ENCODE peak calls at places on chromosomes 1 and 21, in five cellular contexts. K is hepatic stellate cell; L is activated CD4-positive, alpha-beta T cell treated with anti-CD3 and anti-CD28 coated beads for 24 hours; Y is HS-5; Z is A673. X is an unnamed sample.

GRCh38 chr1:112575154-112575804 is 43.7 kb downstream of the ST7L start:
- DNase-seq in L (no peak), Z (peak), Y (peak), K (peak), X (no peak)

GRCh38 chr1:33623811-33624210 is 151.4 kb downstream of the ZSCAN20 start:
- DNase-seq in Y (no peak), L (no peak), K (no peak), Z (no peak), X (no peak)

GRCh38 chr1:180365039-180365438 is 135.0 kb downstream of the LHX4 start:
- DNase-seq in Z (peak), Y (no peak), L (no peak), K (no peak), X (peak)

GRCh38 chr1:110318046-110318445 is 21.1 kb upstream of the RBM15 start:
- DNase-seq in L (no peak), K (no peak), Y (no peak), Z (no peak), X (no peak)

GRCh38 chr1:26053718-26054572 is 8.0 kb upstream of the SLC30A2 start:
- DNase-seq in L (no peak), Y (no peak), Z (no peak), K (no peak), X (no peak)

GRCh38 chr21:42651515-42652401 is 1.7 kb upstream of the PDE9A start:
- DNase-seq in Z (no peak), L (no peak), K (no peak), Y (no peak), X (no peak)

GRCh38 chr1:38991638-38992449 is 768 bp downstream of the AKIRIN1 start:
- DNase-seq in K (peak), Z (peak), Y (no peak), L (no peak), X (peak)

GRCh38 chr1:12424150-12424549 is 193.9 kb downstream of the DHRS3 start:
- DNase-seq in Y (no peak), Z (no peak), L (no peak), K (peak), X (no peak)

GRCh38 chr1:244598611-244599010 is 54.3 kb upstream of the DESI2 start:
- DNase-seq in Z (no peak), Y (no peak), K (no peak), L (no peak), X (no peak)

GRCh38 chr1:181033128-181033798 is 520 bp upstream of the MR1 start:
- DNase-seq in L (no peak), Y (no peak), K (no peak), Z (peak), X (peak)

GRCh38 chr1:27564710-27565649 is 39.0 kb downstream of the AHDC1 start:
- DNase-seq in L (no peak), Z (no peak), K (no peak), Y (no peak), X (no peak)

GRCh38 chr1:24928631-24929090 is 1.4 kb downstream of the RUNX3 start:
- DNase-seq in L (no peak), Z (peak), Y (no peak), K (no peak), X (no peak)

GRCh38 chr1:76203132-76203531 is 128.6 kb downstream of the ST6GALNAC3 start:
- DNase-seq in L (no peak), K (no peak), Z (peak), Y (no peak), X (no peak)

GRCh38 chr1:213296558-213296957 is 245.5 kb downstream of the RPS6KC1 start:
- DNase-seq in Z (no peak), Y (no peak), K (no peak), L (no peak), X (no peak)

GRCh38 chr1:90810006-90810405 is 92.9 kb upstream of the BARHL2 start:
- DNase-seq in Y (no peak), L (no peak), K (no peak), Z (no peak), X (no peak)

GRCh38 chr1:201740086-201740541 is 88.8 kb upstream of the IPO9 start:
- DNase-seq in K (no peak), L (no peak), Y (no peak), Z (no peak), X (no peak)

GRCh38 chr1:97999320-97999719 is 78.5 kb upstream of the DPYD start:
- DNase-seq in Y (peak), Z (no peak), L (no peak), K (peak), X (no peak)

GRCh38 chr1:93816970-93817738 is 61.9 kb downstream of the DNTTIP2 start:
- DNase-seq in L (no peak), Z (peak), Y (no peak), K (peak), X (no peak)

GRCh38 chr1:175237389-175237788 is 44.8 kb upstream of the KIAA0040 start:
- DNase-seq in L (no peak), K (no peak), Z (no peak), Y (no peak), X (no peak)

GRCh38 chr1:228088586-228089498 is 6.3 kb downstream of the ARF1 start:
- DNase-seq in K (no peak), Y (no peak), Z (no peak), L (no peak), X (no peak)

GRCh38 chr1:222522105-222522915 is 25.6 kb downstream of the HHIPL2 start:
- DNase-seq in Y (no peak), K (no peak), L (no peak), Z (no peak), X (no peak)

GRCh38 chr1:15803380-15803779 is 4.1 kb downstream of the UQCRHL start:
- DNase-seq in K (no peak), Z (peak), Y (no peak), L (no peak), X (peak)